ENCODE peak calls at places on chromosomes 4 and X, in eight cellular contexts. One of them, this sample, is unnamed.

GRCh38 chr4:186554485-186554884 is 882 bp downstream of the MTNR1A start:
- DNase-seq in amniotic stem cell: no peak
- DNase-seq in ovary: no peak
- DNase-seq in AG08396: no peak
- DNase-seq in NCI-H774: no peak
- DNase-seq in stimulated activated CD8-positive, alpha-beta memory T cell treated with anti-CD3 and anti-CD28 coated beads, Interleukin-2, amount 100 ng/mL, for 1 hour: no peak
- DNase-seq in HT1080: no peak
- DNase-seq in posterior cingulate gyrus: no peak
- DNase-seq in this sample: peak; percentile 24

GRCh38 chr4:187387709-187388108 is 607.9 kb upstream of the ZFP42 start:
- DNase-seq in amniotic stem cell: peak; percentile 18
- DNase-seq in ovary: no peak
- DNase-seq in AG08396: peak; percentile 21
- DNase-seq in NCI-H774: no peak
- DNase-seq in stimulated activated CD8-positive, alpha-beta memory T cell treated with anti-CD3 and anti-CD28 coated beads, Interleukin-2, amount 100 ng/mL, for 1 hour: no peak
- DNase-seq in HT1080: no peak
- DNase-seq in posterior cingulate gyrus: no peak
- DNase-seq in this sample: no peak

GRCh38 chr4:185209031-185209851 is at the start of gene SNX25:
- DNase-seq in amniotic stem cell: no peak
- DNase-seq in ovary: peak; percentile 89
- DNase-seq in AG08396: peak; percentile 85
- DNase-seq in NCI-H774: peak; percentile 61
- DNase-seq in stimulated activated CD8-positive, alpha-beta memory T cell treated with anti-CD3 and anti-CD28 coated beads, Interleukin-2, amount 100 ng/mL, for 1 hour: peak; percentile 78
- DNase-seq in HT1080: peak; percentile 76
- DNase-seq in posterior cingulate gyrus: peak; percentile 88
- DNase-seq in this sample: peak; percentile 75

GRCh38 chr4:122364700-122365404 is 14.0 kb upstream of the ADAD1 start:
- DNase-seq in amniotic stem cell: no peak
- DNase-seq in ovary: no peak
- DNase-seq in AG08396: no peak
- DNase-seq in NCI-H774: no peak
- DNase-seq in stimulated activated CD8-positive, alpha-beta memory T cell treated with anti-CD3 and anti-CD28 coated beads, Interleukin-2, amount 100 ng/mL, for 1 hour: no peak
- DNase-seq in HT1080: no peak
- DNase-seq in posterior cingulate gyrus: no peak
- DNase-seq in this sample: peak; percentile 38

GRCh38 chr4:142844782-142845181 is 1.3 kb downstream of the INPP4B start:
- DNase-seq in amniotic stem cell: no peak
- DNase-seq in ovary: no peak
- DNase-seq in AG08396: no peak
- DNase-seq in NCI-H774: no peak
- DNase-seq in stimulated activated CD8-positive, alpha-beta memory T cell treated with anti-CD3 and anti-CD28 coated beads, Interleukin-2, amount 100 ng/mL, for 1 hour: no peak
- DNase-seq in HT1080: no peak
- DNase-seq in posterior cingulate gyrus: no peak
- DNase-seq in this sample: no peak

GRCh38 chrX:133419911-133420310 is 4.6 kb upstream of the GPC4 start:
- DNase-seq in amniotic stem cell: no peak
- DNase-seq in ovary: no peak
- DNase-seq in AG08396: no peak
- DNase-seq in NCI-H774: no peak
- DNase-seq in stimulated activated CD8-positive, alpha-beta memory T cell treated with anti-CD3 and anti-CD28 coated beads, Interleukin-2, amount 100 ng/mL, for 1 hour: no peak
- DNase-seq in HT1080: no peak
- DNase-seq in posterior cingulate gyrus: no peak
- DNase-seq in this sample: no peak

GRCh38 chr4:78439328-78439727 is 112.2 kb upstream of the ANXA3 start:
- DNase-seq in amniotic stem cell: no peak
- DNase-seq in ovary: no peak
- DNase-seq in AG08396: no peak
- DNase-seq in NCI-H774: no peak
- DNase-seq in stimulated activated CD8-positive, alpha-beta memory T cell treated with anti-CD3 and anti-CD28 coated beads, Interleukin-2, amount 100 ng/mL, for 1 hour: no peak
- DNase-seq in HT1080: no peak
- DNase-seq in posterior cingulate gyrus: no peak
- DNase-seq in this sample: no peak

GRCh38 chrX:13691845-13692334 is 3.0 kb downstream of the RAB9A start:
- DNase-seq in amniotic stem cell: no peak
- DNase-seq in ovary: no peak
- DNase-seq in AG08396: no peak
- DNase-seq in NCI-H774: no peak
- DNase-seq in stimulated activated CD8-positive, alpha-beta memory T cell treated with anti-CD3 and anti-CD28 coated beads, Interleukin-2, amount 100 ng/mL, for 1 hour: no peak
- DNase-seq in HT1080: peak; percentile 7
- DNase-seq in posterior cingulate gyrus: no peak
- DNase-seq in this sample: no peak

GRCh38 chr4:139030614-139031235 is 15.1 kb downstream of the NOCT start:
- DNase-seq in amniotic stem cell: peak; percentile 52
- DNase-seq in ovary: peak; percentile 68
- DNase-seq in AG08396: peak; percentile 74
- DNase-seq in NCI-H774: peak; percentile 42
- DNase-seq in stimulated activated CD8-positive, alpha-beta memory T cell treated with anti-CD3 and anti-CD28 coated beads, Interleukin-2, amount 100 ng/mL, for 1 hour: peak; percentile 55
- DNase-seq in HT1080: peak; percentile 66
- DNase-seq in posterior cingulate gyrus: peak; percentile 81
- DNase-seq in this sample: peak; percentile 26

GRCh38 chr4:107629318-107629717 is 90.7 kb downstream of the PAPSS1 start:
- DNase-seq in amniotic stem cell: no peak
- DNase-seq in ovary: no peak
- DNase-seq in AG08396: no peak
- DNase-seq in NCI-H774: no peak
- DNase-seq in stimulated activated CD8-positive, alpha-beta memory T cell treated with anti-CD3 and anti-CD28 coated beads, Interleukin-2, amount 100 ng/mL, for 1 hour: no peak
- DNase-seq in HT1080: no peak
- DNase-seq in posterior cingulate gyrus: no peak
- DNase-seq in this sample: no peak

GRCh38 chr4:78512357-78512920 is 39.1 kb upstream of the ANXA3 start:
- DNase-seq in amniotic stem cell: no peak
- DNase-seq in ovary: no peak
- DNase-seq in AG08396: no peak
- DNase-seq in NCI-H774: no peak
- DNase-seq in stimulated activated CD8-positive, alpha-beta memory T cell treated with anti-CD3 and anti-CD28 coated beads, Interleukin-2, amount 100 ng/mL, for 1 hour: no peak
- DNase-seq in HT1080: no peak
- DNase-seq in posterior cingulate gyrus: no peak
- DNase-seq in this sample: no peak

GRCh38 chrX:146363919-146364318 is 445.7 kb upstream of the CXorf51B start:
- DNase-seq in amniotic stem cell: no peak
- DNase-seq in ovary: no peak
- DNase-seq in AG08396: no peak
- DNase-seq in NCI-H774: no peak
- DNase-seq in stimulated activated CD8-positive, alpha-beta memory T cell treated with anti-CD3 and anti-CD28 coated beads, Interleukin-2, amount 100 ng/mL, for 1 hour: no peak
- DNase-seq in HT1080: no peak
- DNase-seq in posterior cingulate gyrus: peak; percentile 5
- DNase-seq in this sample: no peak

GRCh38 chr4:165288639-165289428 is 38.6 kb upstream of the MSMO1 start:
- DNase-seq in amniotic stem cell: no peak
- DNase-seq in ovary: no peak
- DNase-seq in AG08396: peak; percentile 43
- DNase-seq in NCI-H774: no peak
- DNase-seq in stimulated activated CD8-positive, alpha-beta memory T cell treated with anti-CD3 and anti-CD28 coated beads, Interleukin-2, amount 100 ng/mL, for 1 hour: no peak
- DNase-seq in HT1080: peak; percentile 53
- DNase-seq in posterior cingulate gyrus: no peak
- DNase-seq in this sample: no peak

GRCh38 chrX:131366387-131366786 is 77.3 kb upstream of the IGSF1 start:
- DNase-seq in amniotic stem cell: no peak
- DNase-seq in ovary: no peak
- DNase-seq in AG08396: no peak
- DNase-seq in NCI-H774: no peak
- DNase-seq in stimulated activated CD8-positive, alpha-beta memory T cell treated with anti-CD3 and anti-CD28 coated beads, Interleukin-2, amount 100 ng/mL, for 1 hour: no peak
- DNase-seq in HT1080: no peak
- DNase-seq in posterior cingulate gyrus: no peak
- DNase-seq in this sample: no peak

GRCh38 chr4:53852343-53852742 is 212.1 kb downstream of the CHIC2 start:
- DNase-seq in amniotic stem cell: no peak
- DNase-seq in ovary: no peak
- DNase-seq in AG08396: no peak
- DNase-seq in NCI-H774: no peak
- DNase-seq in stimulated activated CD8-positive, alpha-beta memory T cell treated with anti-CD3 and anti-CD28 coated beads, Interleukin-2, amount 100 ng/mL, for 1 hour: no peak
- DNase-seq in HT1080: no peak
- DNase-seq in posterior cingulate gyrus: no peak
- DNase-seq in this sample: no peak

GRCh38 chrX:153608376-153608775 is 9.4 kb upstream of the CCNQ start:
- DNase-seq in amniotic stem cell: no peak
- DNase-seq in ovary: no peak
- DNase-seq in AG08396: no peak
- DNase-seq in NCI-H774: no peak
- DNase-seq in stimulated activated CD8-positive, alpha-beta memory T cell treated with anti-CD3 and anti-CD28 coated beads, Interleukin-2, amount 100 ng/mL, for 1 hour: no peak
- DNase-seq in HT1080: no peak
- DNase-seq in posterior cingulate gyrus: no peak
- DNase-seq in this sample: no peak

GRCh38 chr4:88573995-88574394 is 18.3 kb upstream of the HERC3 start:
- DNase-seq in amniotic stem cell: no peak
- DNase-seq in ovary: no peak
- DNase-seq in AG08396: no peak
- DNase-seq in NCI-H774: no peak
- DNase-seq in stimulated activated CD8-positive, alpha-beta memory T cell treated with anti-CD3 and anti-CD28 coated beads, Interleukin-2, amount 100 ng/mL, for 1 hour: no peak
- DNase-seq in HT1080: peak; percentile 44
- DNase-seq in posterior cingulate gyrus: no peak
- DNase-seq in this sample: no peak

GRCh38 chr4:5972571-5972970 is 45.7 kb downstream of the C4orf50 start:
- DNase-seq in amniotic stem cell: no peak
- DNase-seq in ovary: no peak
- DNase-seq in AG08396: no peak
- DNase-seq in NCI-H774: no peak
- DNase-seq in stimulated activated CD8-positive, alpha-beta memory T cell treated with anti-CD3 and anti-CD28 coated beads, Interleukin-2, amount 100 ng/mL, for 1 hour: no peak
- DNase-seq in HT1080: no peak
- DNase-seq in posterior cingulate gyrus: no peak
- DNase-seq in this sample: no peak

GRCh38 chr4:106414366-106414765 is 45.8 kb upstream of the GIMD1 start:
- DNase-seq in amniotic stem cell: no peak
- DNase-seq in ovary: no peak
- DNase-seq in AG08396: no peak
- DNase-seq in NCI-H774: no peak
- DNase-seq in stimulated activated CD8-positive, alpha-beta memory T cell treated with anti-CD3 and anti-CD28 coated beads, Interleukin-2, amount 100 ng/mL, for 1 hour: no peak
- DNase-seq in HT1080: no peak
- DNase-seq in posterior cingulate gyrus: no peak
- DNase-seq in this sample: no peak

GRCh38 chrX:129597905-129598304 is 56.9 kb downstream of the APLN start:
- DNase-seq in amniotic stem cell: no peak
- DNase-seq in ovary: no peak
- DNase-seq in AG08396: no peak
- DNase-seq in NCI-H774: no peak
- DNase-seq in stimulated activated CD8-positive, alpha-beta memory T cell treated with anti-CD3 and anti-CD28 coated beads, Interleukin-2, amount 100 ng/mL, for 1 hour: no peak
- DNase-seq in HT1080: no peak
- DNase-seq in posterior cingulate gyrus: no peak
- DNase-seq in this sample: no peak

GRCh38 chr4:40804598-40804997 is 54.8 kb downstream of the NSUN7 start:
- DNase-seq in amniotic stem cell: no peak
- DNase-seq in ovary: no peak
- DNase-seq in AG08396: no peak
- DNase-seq in NCI-H774: no peak
- DNase-seq in stimulated activated CD8-positive, alpha-beta memory T cell treated with anti-CD3 and anti-CD28 coated beads, Interleukin-2, amount 100 ng/mL, for 1 hour: no peak
- DNase-seq in HT1080: no peak
- DNase-seq in posterior cingulate gyrus: no peak
- DNase-seq in this sample: no peak

GRCh38 chrX:8731579-8732395 is at the start of gene ANOS1:
- DNase-seq in amniotic stem cell: no peak
- DNase-seq in ovary: peak; percentile 62
- DNase-seq in AG08396: peak; percentile 30
- DNase-seq in NCI-H774: peak; percentile 48
- DNase-seq in stimulated activated CD8-positive, alpha-beta memory T cell treated with anti-CD3 and anti-CD28 coated beads, Interleukin-2, amount 100 ng/mL, for 1 hour: no peak
- DNase-seq in HT1080: peak; percentile 62
- DNase-seq in posterior cingulate gyrus: peak; percentile 45
- DNase-seq in this sample: peak; percentile 47

GRCh38 chrX:12804655-12805054 is 13.4 kb downstream of the PRPS2 start:
- DNase-seq in amniotic stem cell: no peak
- DNase-seq in ovary: no peak
- DNase-seq in AG08396: no peak
- DNase-seq in NCI-H774: no peak
- DNase-seq in stimulated activated CD8-positive, alpha-beta memory T cell treated with anti-CD3 and anti-CD28 coated beads, Interleukin-2, amount 100 ng/mL, for 1 hour: no peak
- DNase-seq in HT1080: no peak
- DNase-seq in posterior cingulate gyrus: no peak
- DNase-seq in this sample: no peak

GRCh38 chr4:140697709-140698560 is 58.2 kb downstream of the TBC1D9 start:
- DNase-seq in amniotic stem cell: no peak
- DNase-seq in ovary: no peak
- DNase-seq in AG08396: no peak
- DNase-seq in NCI-H774: no peak
- DNase-seq in stimulated activated CD8-positive, alpha-beta memory T cell treated with anti-CD3 and anti-CD28 coated beads, Interleukin-2, amount 100 ng/mL, for 1 hour: no peak
- DNase-seq in HT1080: no peak
- DNase-seq in posterior cingulate gyrus: no peak
- DNase-seq in this sample: no peak

GRCh38 chr4:77564231-77564630 is 41.4 kb upstream of the CXCL13 start:
- DNase-seq in amniotic stem cell: no peak
- DNase-seq in ovary: no peak
- DNase-seq in AG08396: no peak
- DNase-seq in NCI-H774: peak; percentile 3
- DNase-seq in stimulated activated CD8-positive, alpha-beta memory T cell treated with anti-CD3 and anti-CD28 coated beads, Interleukin-2, amount 100 ng/mL, for 1 hour: no peak
- DNase-seq in HT1080: no peak
- DNase-seq in posterior cingulate gyrus: no peak
- DNase-seq in this sample: no peak

GRCh38 chr4:139628184-139629012 is 37.2 kb upstream of the MGST2 start:
- DNase-seq in amniotic stem cell: no peak
- DNase-seq in ovary: no peak
- DNase-seq in AG08396: no peak
- DNase-seq in NCI-H774: no peak
- DNase-seq in stimulated activated CD8-positive, alpha-beta memory T cell treated with anti-CD3 and anti-CD28 coated beads, Interleukin-2, amount 100 ng/mL, for 1 hour: no peak
- DNase-seq in HT1080: no peak
- DNase-seq in posterior cingulate gyrus: no peak
- DNase-seq in this sample: peak; percentile 59

GRCh38 chr4:64883087-64883926 is 474.1 kb upstream of the TECRL start:
- DNase-seq in amniotic stem cell: no peak
- DNase-seq in ovary: no peak
- DNase-seq in AG08396: no peak
- DNase-seq in NCI-H774: no peak
- DNase-seq in stimulated activated CD8-positive, alpha-beta memory T cell treated with anti-CD3 and anti-CD28 coated beads, Interleukin-2, amount 100 ng/mL, for 1 hour: no peak
- DNase-seq in HT1080: no peak
- DNase-seq in posterior cingulate gyrus: no peak
- DNase-seq in this sample: no peak

GRCh38 chrX:110448459-110448858 is 89.8 kb downstream of the RTL9 start:
- DNase-seq in amniotic stem cell: no peak
- DNase-seq in ovary: no peak
- DNase-seq in AG08396: no peak
- DNase-seq in NCI-H774: no peak
- DNase-seq in stimulated activated CD8-positive, alpha-beta memory T cell treated with anti-CD3 and anti-CD28 coated beads, Interleukin-2, amount 100 ng/mL, for 1 hour: no peak
- DNase-seq in HT1080: no peak
- DNase-seq in posterior cingulate gyrus: no peak
- DNase-seq in this sample: no peak

GRCh38 chrX:103437147-103437873 is 61.0 kb downstream of the BEX3 start:
- DNase-seq in amniotic stem cell: no peak
- DNase-seq in ovary: no peak
- DNase-seq in AG08396: peak; percentile 7
- DNase-seq in NCI-H774: no peak
- DNase-seq in stimulated activated CD8-positive, alpha-beta memory T cell treated with anti-CD3 and anti-CD28 coated beads, Interleukin-2, amount 100 ng/mL, for 1 hour: no peak
- DNase-seq in HT1080: no peak
- DNase-seq in posterior cingulate gyrus: no peak
- DNase-seq in this sample: no peak